ENCODE peak calls at places on chromosome 17, in ten cellular contexts. N is GM23248, M is bronchial epithelial cell, V is ACHN, E is mesendoderm, G is H7, Y is AG04450, W is right atrium auricular region, T is LNCaP clone FGC, H is left ventricle myocardium inferior. U is an unnamed sample.

GRCh38 chr17:59427996-59428395 is 96.5 kb downstream of the YPEL2 start:
- DNase-seq in T (no peak), V (no peak), G (no peak), Y (no peak), W (no peak), M (no peak), H (no peak), E (no peak), N (peak; percentile 89), U (no peak)

GRCh38 chr17:70323269-70323668 is 153.9 kb downstream of the KCNJ2 start:
- DNase-seq in M (no peak), V (no peak), E (no peak), T (no peak), W (no peak), Y (no peak), H (no peak), N (no peak), G (no peak), U (no peak)

GRCh38 chr17:29103341-29103740 is 60.4 kb downstream of the PIPOX start:
- DNase-seq in M (no peak), W (no peak), G (no peak), V (no peak), T (no peak), N (no peak), E (no peak), H (no peak), Y (no peak), U (no peak)

GRCh38 chr17:67689534-67690177 is 28.1 kb upstream of the NOL11 start:
- DNase-seq in V (peak; percentile 63), W (no peak), N (peak; percentile 79), Y (peak; percentile 21), G (peak; percentile 71), E (peak; percentile 63), T (peak; percentile 35), M (peak; percentile 53), H (no peak), U (no peak)

GRCh38 chr17:564526-564925 is 150.1 kb downstream of the VPS53 start:
- DNase-seq in V (no peak), W (no peak), G (no peak), M (peak; percentile 74), Y (no peak), E (no peak), T (no peak), H (no peak), N (no peak), U (no peak)

GRCh38 chr17:7801582-7801981 is 32.4 kb upstream of the KDM6B start:
- DNase-seq in V (no peak), W (no peak), E (no peak), M (no peak), Y (no peak), N (no peak), G (no peak), H (no peak), T (no peak), U (peak; percentile 50)

GRCh38 chr17:879546-879945 is 97.4 kb downstream of the MRM3 start:
- DNase-seq in Y (no peak), G (peak; percentile 92), W (peak; percentile 84), E (peak; percentile 99), N (peak; percentile 55), H (peak; percentile 83), M (peak; percentile 93), T (peak; percentile 54), V (peak; percentile 95), U (peak; percentile 85)

GRCh38 chr17:73822371-73822770 is 178.1 kb upstream of the SDK2 start:
- DNase-seq in H (no peak), E (no peak), T (no peak), W (no peak), N (no peak), Y (no peak), V (no peak), M (no peak), G (no peak), U (peak; percentile 3)

GRCh38 chr17:74339537-74340195 is 13.6 kb downstream of the KIF19 start:
- DNase-seq in V (no peak), H (no peak), M (no peak), G (no peak), N (no peak), E (no peak), T (no peak), Y (no peak), W (no peak), U (no peak)

GRCh38 chr17:50634123-50634914 is at the start of gene ABCC3:
- DNase-seq in G (peak; percentile 92), N (peak; percentile 68), H (peak; percentile 30), Y (no peak), E (no peak), V (peak; percentile 70), W (no peak), T (no peak), M (no peak), U (no peak)

GRCh38 chr17:9772658-9773057 is 18.7 kb downstream of the DHRS7C start:
- DNase-seq in M (no peak), N (no peak), G (no peak), V (no peak), W (no peak), T (no peak), Y (no peak), E (no peak), H (no peak), U (no peak)

GRCh38 chr17:48335858-48336500 is 94.0 kb downstream of the SKAP1 start:
- DNase-seq in W (no peak), G (peak; percentile 25), N (peak; percentile 54), E (peak; percentile 43), H (no peak), V (peak; percentile 81), M (peak; percentile 61), T (peak; percentile 66), Y (peak; percentile 26), U (no peak)

GRCh38 chr17:68498479-68499326 is 13.5 kb upstream of the PRKAR1A start:
- DNase-seq in Y (no peak), H (peak; percentile 55), N (peak; percentile 45), T (no peak), V (no peak), G (no peak), E (no peak), W (peak; percentile 70), M (no peak), U (peak; percentile 82)

GRCh38 chr17:76726766-76727718 is at the start of gene METTL23:
- DNase-seq in N (peak; percentile 88), H (peak; percentile 87), V (peak; percentile 86), W (peak; percentile 86), Y (no peak), T (no peak), G (peak; percentile 88), M (peak; percentile 48), E (peak; percentile 79), U (peak; percentile 94)

GRCh38 chr17:21119247-21119944 is 7.4 kb upstream of the DHRS7B start:
- DNase-seq in Y (peak; percentile 18), H (peak; percentile 53), W (peak; percentile 82), T (peak; percentile 39), E (peak; percentile 88), N (peak; percentile 77), V (peak; percentile 58), M (peak; percentile 55), G (peak; percentile 82), U (peak; percentile 90)

GRCh38 chr17:58387834-58388233 is 29.5 kb downstream of the RNF43 start:
- DNase-seq in T (peak; percentile 85), M (no peak), N (no peak), W (no peak), V (no peak), Y (no peak), G (no peak), E (no peak), H (no peak), U (no peak)